ENCODE peak calls at places on chromosome 3, in eight cellular contexts. L, K, G, J, T, E, B and H are unnamed samples.

GRCh38 chr3:97658670-97659285 is 105.8 kb upstream of the ARL6 start:
- DNase-seq in L (no peak), K (peak; percentile 3), G (peak; percentile 19), J (no peak), T (no peak), E (no peak), B (peak; percentile 53), H (no peak)

GRCh38 chr3:21914451-21914850 is 163.4 kb upstream of the ZNF385D start:
- DNase-seq in L (no peak), K (no peak), G (no peak), J (no peak), T (no peak), E (no peak), B (no peak), H (no peak)

GRCh38 chr3:100403956-100404548 is 2.7 kb downstream of the LNP1 start:
- DNase-seq in L (no peak), K (no peak), G (no peak), J (no peak), T (no peak), E (no peak), B (no peak), H (no peak)

GRCh38 chr3:147414369-147415135 is 5.4 kb downstream of the ZIC1 start:
- DNase-seq in L (no peak), K (no peak), G (no peak), J (no peak), T (no peak), E (no peak), B (no peak), H (no peak)

GRCh38 chr3:115498421-115498820 is 124.9 kb upstream of the GAP43 start:
- DNase-seq in L (no peak), K (no peak), G (no peak), J (no peak), T (no peak), E (no peak), B (no peak), H (no peak)

GRCh38 chr3:41093476-41093875 is 105.8 kb upstream of the CTNNB1 start:
- DNase-seq in L (no peak), K (no peak), G (no peak), J (no peak), T (no peak), E (no peak), B (no peak), H (no peak)

GRCh38 chr3:35677797-35678196 is 38.5 kb downstream of the ARPP21 start:
- DNase-seq in L (no peak), K (no peak), G (peak; percentile 30), J (no peak), T (no peak), E (no peak), B (no peak), H (no peak)

GRCh38 chr3:127734754-127735473 is 62.2 kb downstream of the ABTB1 start:
- DNase-seq in L (no peak), K (no peak), G (peak; percentile 94), J (no peak), T (peak; percentile 59), E (peak; percentile 94), B (peak; percentile 79), H (no peak)

GRCh38 chr3:171688593-171688992 is 121.7 kb downstream of the PLD1 start:
- DNase-seq in L (no peak), K (no peak), G (no peak), J (no peak), T (no peak), E (no peak), B (no peak), H (no peak)

GRCh38 chr3:60365360-60365759 is 885.9 kb downstream of the FHIT start:
- DNase-seq in L (no peak), K (no peak), G (peak; percentile 19), J (no peak), T (no peak), E (no peak), B (no peak), H (no peak)

GRCh38 chr3:42593635-42594034 is 3.0 kb downstream of the SS18L2 start:
- DNase-seq in L (no peak), K (no peak), G (no peak), J (no peak), T (no peak), E (no peak), B (no peak), H (no peak)

GRCh38 chr3:9217784-9218513 is 31.5 kb downstream of the SRGAP3 start:
- DNase-seq in L (no peak), K (no peak), G (no peak), J (no peak), T (no peak), E (no peak), B (no peak), H (no peak)

GRCh38 chr3:72113564-72113963 is 328.6 kb upstream of the PROK2 start:
- DNase-seq in L (no peak), K (no peak), G (no peak), J (no peak), T (no peak), E (no peak), B (no peak), H (no peak)

GRCh38 chr3:112002458-112002971 is 3.8 kb downstream of the TAGLN3 start:
- DNase-seq in L (no peak), K (no peak), G (no peak), J (no peak), T (no peak), E (no peak), B (no peak), H (no peak)

GRCh38 chr3:52403955-52404354 is 40.9 kb downstream of the SEMA3G start:
- DNase-seq in L (no peak), K (no peak), G (no peak), J (no peak), T (no peak), E (no peak), B (no peak), H (no peak)

GRCh38 chr3:171460226-171461086 is at the start of gene TNIK:
- DNase-seq in L (peak; percentile 87), K (peak; percentile 98), G (peak; percentile 91), J (peak; percentile 88), T (peak; percentile 80), E (peak; percentile 81), B (peak; percentile 88), H (peak; percentile 69)

GRCh38 chr3:98809561-98809960 is 46.4 kb downstream of the ST3GAL6 start:
- DNase-seq in L (no peak), K (no peak), G (no peak), J (no peak), T (no peak), E (no peak), B (no peak), H (no peak)

GRCh38 chr3:183815951-183816475 is 9.4 kb downstream of the MAP6D1 start:
- DNase-seq in L (peak; percentile 7), K (no peak), G (no peak), J (no peak), T (peak; percentile 1), E (no peak), B (no peak), H (no peak)

GRCh38 chr3:192947421-192947820 is 29.8 kb upstream of the MB21D2 start:
- DNase-seq in L (no peak), K (no peak), G (peak; percentile 65), J (no peak), T (no peak), E (no peak), B (no peak), H (no peak)

GRCh38 chr3:12905316-12906071 is 64.1 kb upstream of the RPL32 start:
- DNase-seq in L (no peak), K (no peak), G (no peak), J (no peak), T (no peak), E (no peak), B (no peak), H (no peak)

GRCh38 chr3:181239456-181239855 is 249.9 kb upstream of the DNAJC19 start:
- DNase-seq in L (no peak), K (no peak), G (no peak), J (no peak), T (no peak), E (no peak), B (no peak), H (no peak)

GRCh38 chr3:37890522-37890921 is 28.8 kb downstream of the CTDSPL start:
- DNase-seq in L (no peak), K (no peak), G (no peak), J (no peak), T (no peak), E (no peak), B (no peak), H (no peak)

GRCh38 chr3:143150076-143150475 is 30.5 kb downstream of the CHST2 start:
- DNase-seq in L (no peak), K (no peak), G (no peak), J (no peak), T (no peak), E (no peak), B (no peak), H (no peak)

GRCh38 chr3:97778152-97778551 is 13.6 kb downstream of the ARL6 start:
- DNase-seq in L (no peak), K (no peak), G (no peak), J (no peak), T (no peak), E (no peak), B (no peak), H (no peak)

GRCh38 chr3:136149569-136150136 is 46.5 kb downstream of the MSL2 start:
- DNase-seq in L (no peak), K (no peak), G (peak; percentile 39), J (no peak), T (no peak), E (peak; percentile 7), B (peak; percentile 27), H (no peak)

GRCh38 chr3:128081846-128082245 is 29.6 kb downstream of the SEC61A1 start:
- DNase-seq in L (no peak), K (no peak), G (peak; percentile 39), J (no peak), T (no peak), E (peak; percentile 71), B (peak; percentile 92), H (no peak)

GRCh38 chr3:176663819-176664218 is 533.5 kb downstream of the TBL1XR1 start:
- DNase-seq in L (no peak), K (peak; percentile 43), G (peak; percentile 78), J (no peak), T (no peak), E (peak; percentile 51), B (peak; percentile 37), H (no peak)

GRCh38 chr3:122691195-122691594 is 10.6 kb downstream of the PARP14 start:
- DNase-seq in L (no peak), K (no peak), G (peak; percentile 57), J (no peak), T (peak; percentile 79), E (peak; percentile 4), B (peak; percentile 80), H (no peak)

GRCh38 chr3:106130384-106131084 is 261.7 kb upstream of the CBLB start:
- DNase-seq in L (no peak), K (no peak), G (peak; percentile 87), J (no peak), T (peak; percentile 24), E (peak; percentile 58), B (peak; percentile 20), H (no peak)

GRCh38 chr3:152964901-152965609 is 130.1 kb downstream of the P2RY1 start:
- DNase-seq in L (no peak), K (no peak), G (no peak), J (no peak), T (no peak), E (no peak), B (no peak), H (no peak)

GRCh38 chr3:194327414-194328079 is 23.6 kb downstream of the CPN2 start:
- DNase-seq in L (no peak), K (no peak), G (peak; percentile 41), J (no peak), T (no peak), E (no peak), B (peak; percentile 16), H (no peak)

GRCh38 chr3:184505053-184505452 is 56.5 kb upstream of the EPHB3 start:
- DNase-seq in L (no peak), K (no peak), G (peak; percentile 66), J (no peak), T (no peak), E (peak; percentile 44), B (no peak), H (no peak)

GRCh38 chr3:136305879-136306278 is 55.7 kb downstream of the PCCB start:
- DNase-seq in L (no peak), K (peak; percentile 37), G (peak; percentile 79), J (no peak), T (no peak), E (peak; percentile 50), B (no peak), H (no peak)

GRCh38 chr3:112682361-112682760 is 41.4 kb upstream of the CCDC80 start:
- DNase-seq in L (no peak), K (no peak), G (no peak), J (no peak), T (no peak), E (no peak), B (no peak), H (no peak)